ENCODE peak calls at places on chromosomes 12 and 14, in ten cellular contexts. I, H, E, P, C, M, J, U, T and V are unnamed samples.

GRCh38 chr14:34059037-34059924 is 108.4 kb upstream of the EGLN3 start:
- DNase-seq in I (no peak), H (no peak), E (no peak), P (no peak), C (no peak), M (no peak), J (no peak), U (no peak), T (no peak), V (no peak)

GRCh38 chr14:55850803-55851202 is 267.4 kb upstream of the PELI2 start:
- DNase-seq in I (no peak), H (no peak), E (no peak), P (no peak), C (peak), M (no peak), J (no peak), U (peak), T (no peak), V (no peak)

GRCh38 chr12:30357712-30358111 is 338.0 kb downstream of the IPO8 start:
- DNase-seq in I (no peak), H (no peak), E (no peak), P (no peak), C (peak), M (no peak), J (no peak), U (no peak), T (no peak), V (no peak)

GRCh38 chr14:24246765-24247212 is 4.4 kb upstream of the TINF2 start:
- DNase-seq in I (no peak), H (no peak), E (no peak), P (no peak), C (no peak), M (no peak), J (no peak), U (no peak), T (no peak), V (no peak)

GRCh38 chr12:117090816-117091711 is 8.2 kb downstream of the TESC start:
- DNase-seq in I (no peak), H (no peak), E (no peak), P (no peak), C (no peak), M (no peak), J (no peak), U (no peak), T (no peak), V (no peak)

GRCh38 chr14:95507701-95508103 is 8.7 kb downstream of the SYNE3 start:
- DNase-seq in I (no peak), H (no peak), E (no peak), P (no peak), C (peak), M (peak), J (no peak), U (no peak), T (no peak), V (no peak)

GRCh38 chr12:28578833-28579252 is 388.6 kb downstream of the CCDC91 start:
- DNase-seq in I (no peak), H (no peak), E (no peak), P (no peak), C (no peak), M (no peak), J (no peak), U (no peak), T (no peak), V (no peak)

GRCh38 chr12:7433276-7433822 is 10.6 kb downstream of the CD163L1 start:
- DNase-seq in I (no peak), H (no peak), E (no peak), P (no peak), C (peak), M (no peak), J (no peak), U (peak), T (no peak), V (no peak)

GRCh38 chr14:93752980-93753561 is 35.2 kb downstream of the PRIMA1 start:
- DNase-seq in I (peak), H (peak), E (peak), P (no peak), C (no peak), M (no peak), J (no peak), U (no peak), T (no peak), V (no peak)

GRCh38 chr12:10291030-10291429 is 16.6 kb upstream of the KLRD1 start:
- DNase-seq in I (no peak), H (no peak), E (no peak), P (no peak), C (no peak), M (no peak), J (no peak), U (no peak), T (no peak), V (no peak)

GRCh38 chr14:53999061-53999488 is 42.5 kb upstream of the BMP4 start:
- DNase-seq in I (no peak), H (no peak), E (no peak), P (no peak), C (peak), M (no peak), J (no peak), U (no peak), T (no peak), V (no peak)

GRCh38 chr14:41532255-41532654 is 74.4 kb upstream of the LRFN5 start:
- DNase-seq in I (no peak), H (no peak), E (no peak), P (no peak), C (no peak), M (no peak), J (no peak), U (no peak), T (no peak), V (no peak)

GRCh38 chr14:74014299-74014698 is 4.8 kb downstream of the ENTPD5 start:
- DNase-seq in I (no peak), H (no peak), E (no peak), P (no peak), C (peak), M (no peak), J (no peak), U (no peak), T (no peak), V (no peak)

GRCh38 chr12:71848212-71848611 is 8.7 kb downstream of the TBC1D15 start:
- DNase-seq in I (no peak), H (no peak), E (no peak), P (no peak), C (no peak), M (no peak), J (no peak), U (no peak), T (no peak), V (no peak)

GRCh38 chr12:47277972-47278448 is 198.3 kb upstream of the AMIGO2 start:
- DNase-seq in I (no peak), H (no peak), E (no peak), P (no peak), C (peak), M (no peak), J (no peak), U (peak), T (no peak), V (no peak)

GRCh38 chr14:67963545-67963944 is 144.0 kb downstream of the RAD51B start:
- DNase-seq in I (no peak), H (no peak), E (no peak), P (no peak), C (no peak), M (no peak), J (no peak), U (no peak), T (no peak), V (no peak)

GRCh38 chr12:32695787-32696186 is 16.7 kb downstream of the DNM1L start:
- DNase-seq in I (no peak), H (no peak), E (no peak), P (no peak), C (no peak), M (no peak), J (no peak), U (no peak), T (no peak), V (no peak)

GRCh38 chr12:52669426-52669825 is 10.8 kb downstream of the KRT1 start:
- DNase-seq in I (no peak), H (no peak), E (no peak), P (no peak), C (no peak), M (no peak), J (no peak), U (no peak), T (no peak), V (no peak)

GRCh38 chr12:32265920-32266319 is 133.4 kb upstream of the FGD4 start:
- DNase-seq in I (no peak), H (no peak), E (no peak), P (no peak), C (no peak), M (no peak), J (no peak), U (no peak), T (no peak), V (no peak)

GRCh38 chr14:71021347-71022014 is 114.2 kb downstream of the PCNX1 start:
- DNase-seq in I (no peak), H (no peak), E (no peak), P (no peak), C (peak), M (no peak), J (no peak), U (no peak), T (no peak), V (no peak)

GRCh38 chr14:21095430-21096205 is 2.8 kb downstream of the ZNF219 start:
- DNase-seq in I (no peak), H (peak), E (no peak), P (no peak), C (no peak), M (no peak), J (peak), U (no peak), T (no peak), V (no peak)

GRCh38 chr12:2083008-2083407 is 30.2 kb downstream of the CACNA1C start:
- DNase-seq in I (no peak), H (no peak), E (no peak), P (no peak), C (no peak), M (no peak), J (peak), U (no peak), T (no peak), V (no peak)
- TF ChIP-seq CTCF in I (no peak), H (no peak), E (no peak), P (no peak), C (no peak), M (no peak), J (no peak), U (no peak), T (no peak), V (no peak)

DNA sequence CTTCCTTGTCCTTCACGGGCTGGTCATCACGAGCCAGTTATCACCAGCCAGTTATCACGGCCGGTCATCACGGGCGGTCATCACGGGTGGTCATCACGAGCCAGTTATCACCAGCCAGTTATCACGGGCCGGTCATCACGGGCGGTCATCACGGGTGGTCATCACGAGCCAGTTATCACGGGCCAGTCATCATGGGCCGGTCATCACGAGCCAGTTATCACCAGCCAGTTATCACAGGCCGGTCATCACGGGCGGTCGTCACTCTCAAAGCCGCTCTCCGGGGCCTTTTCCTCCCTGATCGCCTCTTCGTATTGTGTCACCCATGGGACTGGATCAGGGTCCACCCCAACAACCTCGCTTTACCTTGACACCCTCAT is 13.9 kb upstream of the FBRSL1 start:
- DNase-seq in I (no peak), H (no peak), E (peak), P (peak), C (no peak), M (no peak), J (no peak), U (no peak), T (no peak), V (no peak)
- H3K4me3 ChIP-seq in I (no peak), H (no peak), E (no peak), P (no peak), C (no peak), M (no peak), J (no peak), U (no peak), T (no peak), V (no peak)

GRCh38 chr12:93060666-93061413 is 131.7 kb upstream of the EEA1 start:
- DNase-seq in I (no peak), H (peak), E (peak), P (peak), C (peak), M (no peak), J (peak), U (no peak), T (no peak), V (no peak)
- TF ChIP-seq CTCF in I (no peak), H (no peak), E (no peak), P (no peak), C (no peak), M (no peak), J (peak), U (no peak), T (no peak), V (no peak)

GRCh38 chr12:112979281-112979680 is 962 bp downstream of the OAS2 start:
- DNase-seq in I (no peak), H (no peak), E (peak), P (no peak), C (no peak), M (no peak), J (no peak), U (no peak), T (no peak), V (no peak)

GRCh38 chr12:112977139-112977538 is 1.2 kb upstream of the OAS2 start:
- DNase-seq in I (no peak), H (no peak), E (no peak), P (no peak), C (no peak), M (no peak), J (no peak), U (no peak), T (no peak), V (no peak)

GRCh38 chr12:112980491-112981158 is 2.3 kb downstream of the OAS2 start:
- DNase-seq in I (no peak), H (no peak), E (no peak), P (no peak), C (no peak), M (no peak), J (no peak), U (no peak), T (no peak), V (no peak)

GRCh38 chr12:112977641-112978040 is 678 bp upstream of the OAS2 start:
- DNase-seq in I (no peak), H (no peak), E (no peak), P (no peak), C (no peak), M (no peak), J (no peak), U (no peak), T (no peak), V (no peak)

GRCh38 chr12:112978163-112979081 is at the start of gene OAS2:
- DNase-seq in I (peak), H (peak), E (peak), P (no peak), C (peak), M (peak), J (peak), U (no peak), T (peak), V (peak)
- H3K4me3 ChIP-seq in I (peak), H (peak), E (peak), P (peak), C (peak), M (peak), J (no peak), U (no peak), T (no peak), V (peak)

GRCh38 chr12:109488051-109488665 is 10.7 kb downstream of the UBE3B start:
- DNase-seq in I (no peak), H (no peak), E (no peak), P (no peak), C (no peak), M (no peak), J (no peak), U (no peak), T (no peak), V (no peak)
- TF ChIP-seq CTCF in I (no peak), H (no peak), E (no peak), P (no peak), C (no peak), M (no peak), J (no peak), U (no peak), T (no peak), V (no peak)

GRCh38 chr12:18320036-18320617 is 58.8 kb downstream of the PIK3C2G start:
- DNase-seq in I (no peak), H (no peak), E (no peak), P (no peak), C (peak), M (no peak), J (peak), U (peak), T (no peak), V (no peak)
- H3K4me3 ChIP-seq in I (no peak), H (no peak), E (no peak), P (no peak), C (no peak), M (no peak), J (no peak), U (no peak), T (no peak), V (no peak)

GRCh38 chr12:50102648-50103309 is 1.0 kb upstream of the GPD1 start:
- DNase-seq in I (no peak), H (no peak), E (no peak), P (no peak), C (no peak), M (peak), J (peak), U (no peak), T (no peak), V (no peak)

GRCh38 chr12:50104614-50105366 is 982 bp downstream of the GPD1 start:
- DNase-seq in I (no peak), H (no peak), E (no peak), P (no peak), C (peak), M (peak), J (no peak), U (no peak), T (no peak), V (no peak)

GRCh38 chr12:50102186-50102585 is 1.6 kb upstream of the GPD1 start:
- DNase-seq in I (no peak), H (no peak), E (no peak), P (no peak), C (no peak), M (no peak), J (no peak), U (no peak), T (no peak), V (no peak)

GRCh38 chr12:50103351-50103750 is 457 bp upstream of the GPD1 start:
- DNase-seq in I (no peak), H (no peak), E (no peak), P (no peak), C (no peak), M (no peak), J (no peak), U (no peak), T (no peak), V (no peak)

DNA sequence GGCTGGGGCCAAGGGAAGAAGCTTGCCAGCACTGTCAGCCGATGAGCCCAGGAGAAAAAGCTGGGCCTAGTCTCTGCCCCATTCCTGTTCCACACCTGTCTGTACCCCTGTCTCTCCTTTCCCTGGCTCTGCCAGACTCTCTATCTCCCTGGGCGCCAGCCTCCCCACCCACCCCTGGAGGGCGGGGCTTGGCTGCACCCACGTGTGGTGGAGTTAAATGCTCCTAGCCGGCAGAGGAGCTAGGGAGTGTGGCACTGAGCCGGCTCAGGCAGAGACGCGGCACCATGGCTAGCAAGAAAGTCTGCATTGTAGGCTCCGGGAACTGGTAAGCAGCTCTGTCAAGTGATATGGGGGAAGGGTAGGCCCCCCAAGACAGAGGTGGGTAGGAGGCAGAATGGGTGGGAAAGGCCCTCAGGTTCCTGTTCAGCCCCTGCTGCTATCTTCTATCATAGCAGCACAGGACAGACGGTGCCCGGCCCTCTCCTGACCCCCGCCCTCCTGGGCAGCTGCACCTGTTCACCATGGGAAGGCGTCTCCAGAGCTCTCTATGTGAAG is at the start of gene GPD1:
- DNase-seq in I (peak), H (peak), E (peak), P (peak), C (peak), M (peak), J (peak), U (no peak), T (peak), V (no peak)
- TF ChIP-seq CTCF in I (no peak), H (no peak), E (no peak), P (no peak), C (no peak), M (no peak), J (no peak), U (no peak), T (no peak), V (no peak)

GRCh38 chr12:57850924-57851323 is 4.4 kb upstream of the CTDSP2 start:
- DNase-seq in I (no peak), H (no peak), E (no peak), P (no peak), C (no peak), M (no peak), J (peak), U (no peak), T (no peak), V (no peak)

GRCh38 chr12:57852195-57852594 is 5.7 kb upstream of the CTDSP2 start:
- DNase-seq in I (no peak), H (no peak), E (peak), P (no peak), C (no peak), M (no peak), J (no peak), U (no peak), T (no peak), V (no peak)

GRCh38 chr12:57853864-57854556 is 7.5 kb upstream of the CTDSP2 start:
- DNase-seq in I (no peak), H (no peak), E (no peak), P (no peak), C (no peak), M (no peak), J (no peak), U (no peak), T (no peak), V (no peak)

GRCh38 chr12:57851552-57852186 is 5.1 kb upstream of the CTDSP2 start:
- DNase-seq in I (no peak), H (no peak), E (no peak), P (no peak), C (no peak), M (no peak), J (no peak), U (no peak), T (no peak), V (no peak)

DNA sequence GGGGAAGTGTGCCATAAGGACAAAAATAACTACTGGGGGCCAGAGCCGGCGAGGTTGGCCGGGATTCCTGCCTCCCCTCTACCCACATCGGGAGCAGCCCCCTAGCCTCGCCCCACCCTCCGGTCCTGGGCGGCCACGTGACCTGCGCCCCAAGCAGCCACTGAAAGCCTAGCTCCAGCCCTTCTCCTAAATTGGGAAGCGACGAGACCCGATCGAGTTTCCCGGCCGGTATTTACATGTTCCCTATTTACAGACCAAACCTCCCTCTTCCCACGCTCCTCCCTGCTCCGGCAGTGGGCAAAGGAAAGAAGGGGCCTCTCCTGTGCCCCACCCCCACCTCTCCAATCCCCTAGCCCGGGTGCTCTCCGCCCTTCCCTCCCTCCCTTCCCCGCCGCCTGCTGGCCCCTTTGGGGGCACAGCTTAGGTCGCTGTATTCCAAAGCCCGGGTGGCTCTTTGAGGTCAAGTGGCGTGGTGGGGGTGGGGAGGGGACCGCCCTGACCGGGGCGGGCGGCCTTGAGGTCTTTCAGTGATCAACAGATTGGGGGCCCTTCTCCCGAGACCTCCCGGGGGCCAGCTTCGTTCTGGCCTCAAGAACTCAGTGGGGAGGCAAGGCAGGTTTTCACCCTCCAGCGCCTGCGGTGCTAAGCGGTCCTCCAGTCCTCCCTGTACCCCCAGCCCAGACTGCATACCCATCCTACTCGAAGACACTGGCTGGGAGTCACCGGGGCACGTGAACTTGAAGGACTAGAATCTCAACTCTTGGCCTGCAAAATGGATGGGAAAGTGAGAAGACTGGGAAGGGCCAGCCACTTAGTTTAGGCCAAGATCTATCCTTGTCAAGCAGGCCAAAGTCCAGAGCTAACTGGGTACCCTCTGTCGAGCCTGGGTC is 6.3 kb upstream of the CTDSP2 start:
- DNase-seq in I (peak), H (peak), E (peak), P (peak), C (peak), M (peak), J (peak), U (no peak), T (no peak), V (no peak)
- H3K4me3 ChIP-seq in I (peak), H (peak), E (peak), P (peak), C (no peak), M (peak), J (peak), U (no peak), T (no peak), V (no peak)